ENCODE peak calls at places on chromosomes 6 and 20, in ten cellular contexts. H is HFF-Myc, D is cardiac fibroblast, A is ovary, C is omental fat pad, X is nephron progenitor cell, F is ascending aorta, I is GM13976, Z is chondrocyte, J is neural progenitor cell. S is an unnamed sample.

GRCh38 chr6:14540276-14540675 is 422.7 kb downstream of the CD83 start:
- DNase-seq in H (no peak), D (peak; percentile 33), A (no peak), C (no peak), X (no peak), F (peak; percentile 66), I (no peak), Z (no peak), J (peak; percentile 15), S (no peak)

GRCh38 chr6:169766232-169766631 is 14.8 kb downstream of the ERMARD start:
- DNase-seq in H (no peak), D (no peak), A (no peak), C (no peak), X (no peak), F (no peak), I (no peak), Z (no peak), J (no peak), S (no peak)

GRCh38 chr6:44655368-44656342 is 268.1 kb downstream of the CDC5L start:
- DNase-seq in H (no peak), D (peak; percentile 85), A (peak; percentile 58), C (peak; percentile 70), X (peak; percentile 90), F (peak; percentile 87), I (peak; percentile 82), Z (no peak), J (peak; percentile 89), S (peak; percentile 91)

GRCh38 chr6:1129141-1129540 is 182.8 kb upstream of the FOXQ1 start:
- DNase-seq in H (peak; percentile 29), D (no peak), A (no peak), C (no peak), X (no peak), F (no peak), I (no peak), Z (no peak), J (no peak), S (no peak)

GRCh38 chr20:25629816-25630499 is 6.1 kb upstream of the NANP start:
- DNase-seq in H (no peak), D (no peak), A (no peak), C (no peak), X (no peak), F (no peak), I (no peak), Z (no peak), J (no peak), S (no peak)

GRCh38 chr20:57654998-57655811 is 35.0 kb upstream of the ZBP1 start:
- DNase-seq in H (no peak), D (no peak), A (peak; percentile 9), C (peak; percentile 18), X (no peak), F (peak; percentile 62), I (peak; percentile 36), Z (peak; percentile 87), J (no peak), S (no peak)

GRCh38 chr6:159061805-159062563 is 17.2 kb upstream of the TAGAP start:
- DNase-seq in H (no peak), D (no peak), A (no peak), C (no peak), X (no peak), F (no peak), I (no peak), Z (no peak), J (no peak), S (no peak)

GRCh38 chr20:32189691-32190607 is 17.6 kb downstream of the PLAGL2 start:
- DNase-seq in H (no peak), D (peak; percentile 31), A (peak; percentile 42), C (no peak), X (peak; percentile 86), F (no peak), I (peak; percentile 63), Z (no peak), J (peak; percentile 90), S (peak; percentile 89)

GRCh38 chr6:109508166-109508860 is 25.3 kb upstream of the ZBTB24 start:
- DNase-seq in H (no peak), D (peak; percentile 42), A (no peak), C (no peak), X (no peak), F (no peak), I (no peak), Z (no peak), J (peak; percentile 80), S (no peak)

GRCh38 chr6:169722362-169723199 is 1.7 kb downstream of the PHF10 start:
- DNase-seq in H (no peak), D (peak; percentile 79), A (peak; percentile 35), C (no peak), X (peak; percentile 44), F (no peak), I (peak; percentile 21), Z (no peak), J (peak; percentile 68), S (peak; percentile 43)

GRCh38 chr6:145206247-145206907 is 528.9 kb downstream of the EPM2A start:
- DNase-seq in H (peak; percentile 44), D (peak; percentile 59), A (no peak), C (no peak), X (no peak), F (no peak), I (no peak), Z (no peak), J (no peak), S (no peak)

GRCh38 chr20:1326031-1326930 is 2.7 kb downstream of the SDCBP2 start:
- DNase-seq in H (no peak), D (peak; percentile 66), A (peak; percentile 60), C (peak; percentile 8), X (no peak), F (peak; percentile 37), I (no peak), Z (no peak), J (no peak), S (no peak)

GRCh38 chr6:153312633-153313032 is 181.6 kb upstream of the RGS17 start:
- DNase-seq in H (peak; percentile 9), D (peak; percentile 74), A (no peak), C (no peak), X (peak; percentile 25), F (peak; percentile 64), I (no peak), Z (no peak), J (peak; percentile 72), S (peak; percentile 57)

GRCh38 chr6:93104195-93104817 is 315.1 kb downstream of the EPHA7 start:
- DNase-seq in H (no peak), D (no peak), A (no peak), C (no peak), X (no peak), F (no peak), I (no peak), Z (no peak), J (peak; percentile 81), S (no peak)

GRCh38 chr6:165184192-165184979 is 125.0 kb downstream of the C6orf118 start:
- DNase-seq in H (no peak), D (peak; percentile 40), A (no peak), C (no peak), X (no peak), F (no peak), I (no peak), Z (no peak), J (no peak), S (peak; percentile 26)

GRCh38 chr20:53382263-53382844 is 211.3 kb downstream of the ZNF217 start:
- DNase-seq in H (no peak), D (no peak), A (no peak), C (no peak), X (no peak), F (no peak), I (no peak), Z (no peak), J (no peak), S (no peak)

GRCh38 chr20:53386186-53386681 is 207.4 kb downstream of the ZNF217 start:
- DNase-seq in H (no peak), D (no peak), A (no peak), C (no peak), X (no peak), F (no peak), I (no peak), Z (no peak), J (no peak), S (no peak)

GRCh38 chr20:53376021-53376420 is 217.6 kb downstream of the ZNF217 start:
- DNase-seq in H (no peak), D (no peak), A (no peak), C (no peak), X (no peak), F (no peak), I (no peak), Z (no peak), J (no peak), S (no peak)

GRCh38 chr20:53384392-53384791 is 209.2 kb downstream of the ZNF217 start:
- DNase-seq in H (no peak), D (no peak), A (no peak), C (no peak), X (no peak), F (no peak), I (no peak), Z (no peak), J (no peak), S (no peak)

GRCh38 chr20:53381568-53382262 is 211.9 kb downstream of the ZNF217 start:
- DNase-seq in H (no peak), D (no peak), A (no peak), C (no peak), X (no peak), F (no peak), I (no peak), Z (no peak), J (no peak), S (no peak)
- TF ChIP-seq CTCF in H (peak; percentile 24), D (no peak), A (no peak), C (no peak), X (no peak), F (no peak), I (no peak), Z (no peak), J (peak; percentile 22), S (peak; percentile 24)

GRCh38 chr20:35049776-35050352 is 42.7 kb downstream of the TRPC4AP start:
- DNase-seq in H (no peak), D (peak; percentile 8), A (no peak), C (no peak), X (no peak), F (no peak), I (no peak), Z (no peak), J (no peak), S (no peak)
- TF ChIP-seq CTCF in H (no peak), D (no peak), A (no peak), C (no peak), X (no peak), F (no peak), I (no peak), Z (peak; percentile 42), J (no peak), S (no peak)

GRCh38 chr6:52389626-52390360 is 27.8 kb downstream of the PAQR8 start:
- DNase-seq in H (no peak), D (peak; percentile 31), A (no peak), C (no peak), X (no peak), F (no peak), I (peak; percentile 58), Z (no peak), J (no peak), S (no peak)
- TF ChIP-seq CTCF in H (no peak), D (no peak), A (no peak), C (no peak), X (no peak), F (no peak), I (no peak), Z (no peak), J (no peak), S (no peak)

DNA sequence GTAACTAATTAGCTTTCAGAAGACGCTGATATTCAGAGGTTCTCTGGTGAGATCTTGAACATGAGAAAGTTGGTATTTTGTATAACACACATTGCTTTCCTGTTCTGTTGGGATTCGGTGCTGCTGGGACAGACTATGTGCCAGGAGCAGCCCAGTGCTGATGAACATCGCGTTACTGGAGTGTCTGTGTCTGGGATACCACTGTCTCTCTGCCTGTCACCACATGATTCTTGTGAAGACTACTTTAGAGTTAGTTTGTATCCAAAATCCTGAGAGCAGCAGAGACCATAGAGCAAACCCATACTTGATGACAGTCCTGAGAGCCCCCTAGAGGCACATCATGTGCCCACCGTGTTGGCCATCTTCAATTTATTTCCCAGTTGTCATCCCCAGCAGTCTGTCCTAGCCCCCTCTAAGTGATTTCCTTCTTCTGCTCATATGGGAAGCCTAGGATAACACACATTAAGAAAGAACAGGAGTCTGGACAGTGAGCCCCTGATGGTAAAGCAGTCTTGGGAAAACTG is 41.8 kb upstream of the TINAG start:
- DNase-seq in H (no peak), D (no peak), A (no peak), C (no peak), X (no peak), F (no peak), I (no peak), Z (no peak), J (peak; percentile 23), S (no peak)
- TF ChIP-seq CTCF in H (peak; percentile 3), D (no peak), A (no peak), C (no peak), X (no peak), F (no peak), I (no peak), Z (no peak), J (peak; percentile 40), S (peak; percentile 17)